ENCODE peak calls at places on chromosomes 3 and 15, in seven cellular contexts. C is lung; A is AG04450; Q is mucosa of descending colon; U is MCF 10A; M is H9; X is CD8-positive, alpha-beta T cell. H is an unnamed sample.

GRCh38 chr3:90080988-90081387 is 973.6 kb downstream of the EPHA3 start:
- DNase-seq in C (no peak), A (no peak), Q (no peak), U (no peak), M (no peak), X (no peak), H (no peak)

GRCh38 chr15:76776480-76776879 is 128.7 kb downstream of the SCAPER start:
- DNase-seq in C (no peak), A (no peak), Q (no peak), U (no peak), M (no peak), X (no peak), H (no peak)

GRCh38 chr3:135368316-135368715 is 573.3 kb downstream of the EPHB1 start:
- DNase-seq in C (no peak), A (no peak), Q (no peak), U (no peak), M (peak), X (no peak), H (peak)

GRCh38 chr3:87361271-87361670 is 84.9 kb upstream of the POU1F1 start:
- DNase-seq in C (no peak), A (no peak), Q (no peak), U (no peak), M (no peak), X (no peak), H (no peak)

GRCh38 chr3:134617608-134618472 is 33.0 kb downstream of the KY start:
- DNase-seq in C (no peak), A (no peak), Q (no peak), U (no peak), M (peak), X (no peak), H (peak)

GRCh38 chr3:197748597-197749314 is 927 bp upstream of the FYTTD1 start:
- DNase-seq in C (no peak), A (no peak), Q (no peak), U (no peak), M (no peak), X (no peak), H (no peak)

GRCh38 chr15:37771462-37771861 is 163.0 kb upstream of the TMCO5A start:
- DNase-seq in C (no peak), A (no peak), Q (no peak), U (peak), M (no peak), X (no peak), H (no peak)

GRCh38 chr3:148881286-148881685 is 16.2 kb downstream of the CPA3 start:
- DNase-seq in C (no peak), A (no peak), Q (no peak), U (no peak), M (no peak), X (no peak), H (no peak)

GRCh38 chr3:179991877-179992276 is 44.9 kb downstream of the PEX5L start:
- DNase-seq in C (no peak), A (no peak), Q (no peak), U (peak), M (no peak), X (no peak), H (no peak)

GRCh38 chr3:129315386-129315991 is 36.8 kb downstream of the HMCES start:
- DNase-seq in C (no peak), A (no peak), Q (peak), U (peak), M (no peak), X (peak), H (no peak)

GRCh38 chr3:174202561-174202960 is 656.6 kb upstream of the NAALADL2 start:
- DNase-seq in C (no peak), A (no peak), Q (no peak), U (no peak), M (no peak), X (no peak), H (no peak)

GRCh38 chr3:192843742-192844350 is 73.8 kb downstream of the MB21D2 start:
- DNase-seq in C (no peak), A (no peak), Q (no peak), U (no peak), M (no peak), X (no peak), H (no peak)

GRCh38 chr3:102034639-102035038 is 185.3 kb downstream of the NFKBIZ start:
- DNase-seq in C (no peak), A (no peak), Q (no peak), U (no peak), M (no peak), X (no peak), H (no peak)

GRCh38 chr3:44712455-44713075 is at the start of gene ZNF502:
- DNase-seq in C (peak), A (peak), Q (peak), U (peak), M (peak), X (peak), H (no peak)
- TF ChIP-seq CTCF in C (peak), A (peak), Q (no peak), U (no peak), M (no peak), X (peak), H (no peak)

DNA sequence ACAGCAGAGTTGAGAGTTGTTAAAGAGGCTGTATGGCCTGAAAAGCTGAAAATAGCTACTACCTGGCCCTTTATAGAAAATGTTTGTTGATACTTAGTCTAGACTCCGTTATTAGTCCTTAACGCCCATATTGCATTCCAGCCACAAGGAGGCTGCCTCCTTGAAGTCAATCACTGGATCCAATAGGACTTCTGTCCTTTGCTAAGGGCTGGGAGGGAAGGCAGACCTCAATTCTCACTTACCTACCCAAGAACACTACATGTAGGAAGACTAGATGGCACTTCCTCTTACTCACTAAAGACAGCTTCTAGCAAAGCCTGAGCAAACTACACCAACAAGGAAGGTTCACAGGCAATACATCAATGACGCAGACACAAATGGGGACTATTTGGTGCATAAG is 139.5 kb upstream of the HACD2 start:
- DNase-seq in C (no peak), A (no peak), Q (no peak), U (no peak), M (peak), X (no peak), H (no peak)
- TF ChIP-seq CTCF in C (no peak), A (peak), Q (no peak), U (no peak), M (peak), X (no peak), H (peak)

GRCh38 chr3:141050576-141050912 is 603 bp upstream of the SPSB4 start:
- DNase-seq in C (peak), A (no peak), Q (no peak), U (no peak), M (peak), X (no peak), H (no peak)

GRCh38 chr3:141049681-141050080 is 1.5 kb upstream of the SPSB4 start:
- DNase-seq in C (peak), A (no peak), Q (no peak), U (no peak), M (no peak), X (no peak), H (no peak)

GRCh38 chr3:141052570-141053069 is 1.5 kb downstream of the SPSB4 start:
- DNase-seq in C (no peak), A (no peak), Q (no peak), U (no peak), M (peak), X (no peak), H (no peak)

GRCh38 chr3:141050913-141051632 is at the start of gene SPSB4:
- DNase-seq in C (peak), A (no peak), Q (peak), U (peak), M (peak), X (no peak), H (peak)

GRCh38 chr3:141051641-141052569 is 758 bp downstream of the SPSB4 start:
- DNase-seq in C (peak), A (no peak), Q (no peak), U (no peak), M (peak), X (no peak), H (no peak)
- TF ChIP-seq CTCF in C (no peak), A (no peak), Q (no peak), U (no peak), M (peak), X (no peak), H (no peak)

GRCh38 chr3:141083831-141084624 is 32.9 kb downstream of the SPSB4 start:
- DNase-seq in C (no peak), A (no peak), Q (no peak), U (no peak), M (no peak), X (no peak), H (peak)
- TF ChIP-seq CTCF in C (no peak), A (no peak), Q (no peak), U (no peak), M (no peak), X (no peak), H (no peak)

DNA sequence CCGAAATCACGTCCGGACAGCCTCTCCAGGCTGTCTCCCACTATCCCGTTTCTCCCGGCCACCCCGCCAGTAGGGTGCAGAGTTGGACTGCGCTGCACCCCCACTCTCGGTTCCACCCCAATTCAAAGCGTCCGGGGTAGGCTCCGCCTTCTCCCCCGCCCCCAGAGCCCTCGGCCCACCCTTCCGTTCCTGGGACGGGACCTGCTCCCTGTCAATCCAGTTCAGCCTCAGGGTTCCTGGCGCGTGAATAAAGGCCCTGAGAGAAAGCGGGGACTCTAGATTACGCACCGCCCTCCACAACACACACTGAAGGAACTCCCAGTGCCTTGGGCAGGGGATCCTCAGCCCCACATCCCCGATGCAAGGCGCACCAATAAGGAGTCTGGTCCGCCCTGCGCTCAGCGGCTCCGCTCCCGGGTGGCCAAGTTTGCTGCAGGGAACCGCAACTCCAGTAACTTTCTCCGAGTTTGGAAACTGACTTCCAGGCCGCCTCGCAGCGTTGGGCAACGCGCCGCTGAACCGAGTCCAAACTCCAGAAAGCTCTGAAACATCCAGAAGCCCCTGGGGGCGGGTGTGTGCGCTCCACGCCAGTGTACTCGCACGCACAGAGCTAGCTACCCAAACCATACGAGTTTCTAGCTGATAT is 1.9 kb downstream of the ADAMTS9 start:
- DNase-seq in C (peak), A (peak), Q (peak), U (peak), M (peak), X (no peak), H (peak)
- TF ChIP-seq CTCF in C (no peak), A (no peak), Q (no peak), U (peak), M (peak), X (no peak), H (peak)

H was measured in osteocyte.